ENCODE peak calls at places on chromosomes 5 and 9, in seven cellular contexts. One of them, this sample, is unnamed. For H3K4me1, the result is how much of the 10 kb centered on the place peaks cover.

GRCh38 chr5:2524620-2525019 is 226.9 kb downstream of the IRX2 start:
- DNase-seq in IMR-90: no peak
- DNase-seq in mesendoderm: no peak
- DNase-seq in mesenchymal stem cell: no peak
- DNase-seq in trophoblast cell: no peak
- DNase-seq in H9: no peak
- DNase-seq in H1: no peak
- DNase-seq in this sample: no peak

GRCh38 chr5:150434502-150434901 is 15.0 kb downstream of the RPS14 start:
- DNase-seq in IMR-90: peak
- DNase-seq in mesendoderm: peak
- DNase-seq in mesenchymal stem cell: peak
- DNase-seq in trophoblast cell: peak
- DNase-seq in H9: no peak
- DNase-seq in H1: no peak
- DNase-seq in this sample: no peak

GRCh38 chr5:116076496-116076895 is 8.3 kb upstream of the COMMD10 start:
- DNase-seq in IMR-90: no peak
- DNase-seq in mesendoderm: no peak
- DNase-seq in mesenchymal stem cell: no peak
- DNase-seq in trophoblast cell: no peak
- DNase-seq in H9: no peak
- DNase-seq in H1: no peak
- DNase-seq in this sample: no peak

GRCh38 chr9:35731415-35732184 is 395 bp downstream of the TLN1 start:
- DNase-seq in IMR-90: no peak
- DNase-seq in mesendoderm: no peak
- DNase-seq in mesenchymal stem cell: no peak
- DNase-seq in trophoblast cell: peak
- DNase-seq in H9: no peak
- DNase-seq in H1: no peak
- DNase-seq in this sample: peak

GRCh38 chr9:95584176-95584575 is 67.4 kb upstream of the PTCH1 start:
- DNase-seq in IMR-90: no peak
- DNase-seq in mesendoderm: no peak
- DNase-seq in mesenchymal stem cell: no peak
- DNase-seq in trophoblast cell: no peak
- DNase-seq in H9: no peak
- DNase-seq in H1: no peak
- DNase-seq in this sample: no peak

GRCh38 chr5:133846478-133847226 is 121.8 kb downstream of the C5orf15 start:
- DNase-seq in IMR-90: no peak
- DNase-seq in mesendoderm: no peak
- DNase-seq in mesenchymal stem cell: no peak
- DNase-seq in trophoblast cell: no peak
- DNase-seq in H9: no peak
- DNase-seq in H1: no peak
- DNase-seq in this sample: no peak

GRCh38 chr9:82031538-82032280 is 43.1 kb downstream of the SPATA31D1 start:
- DNase-seq in IMR-90: peak
- DNase-seq in mesendoderm: peak
- DNase-seq in mesenchymal stem cell: peak
- DNase-seq in trophoblast cell: peak
- DNase-seq in H9: no peak
- DNase-seq in H1: no peak
- DNase-seq in this sample: no peak

GRCh38 chr9:101848485-101848919 is 110.1 kb upstream of the GRIN3A start:
- DNase-seq in IMR-90: no peak
- DNase-seq in mesendoderm: no peak
- DNase-seq in mesenchymal stem cell: no peak
- DNase-seq in trophoblast cell: no peak
- DNase-seq in H9: no peak
- DNase-seq in H1: no peak
- DNase-seq in this sample: no peak

GRCh38 chr5:121144764-121145163 is 680.7 kb downstream of the PRR16 start:
- DNase-seq in IMR-90: peak
- DNase-seq in mesendoderm: peak
- DNase-seq in mesenchymal stem cell: peak
- DNase-seq in trophoblast cell: no peak
- DNase-seq in H9: no peak
- DNase-seq in H1: no peak
- DNase-seq in this sample: no peak

GRCh38 chr5:53291528-53291927 is 182.0 kb upstream of the MOCS2 start:
- DNase-seq in IMR-90: peak
- DNase-seq in mesendoderm: no peak
- DNase-seq in mesenchymal stem cell: peak
- DNase-seq in trophoblast cell: no peak
- DNase-seq in H9: no peak
- DNase-seq in H1: no peak
- DNase-seq in this sample: no peak

GRCh38 chr5:142881076-142881466 is 110.9 kb downstream of the ARHGAP26 start:
- DNase-seq in IMR-90: peak
- DNase-seq in mesendoderm: peak
- DNase-seq in mesenchymal stem cell: peak
- DNase-seq in trophoblast cell: peak
- DNase-seq in H9: peak
- DNase-seq in H1: no peak
- DNase-seq in this sample: peak

GRCh38 chr5:115888027-115888426 is 46.3 kb downstream of the AP3S1 start:
- DNase-seq in IMR-90: peak
- DNase-seq in mesendoderm: no peak
- DNase-seq in mesenchymal stem cell: no peak
- DNase-seq in trophoblast cell: no peak
- DNase-seq in H9: no peak
- DNase-seq in H1: no peak
- DNase-seq in this sample: no peak

GRCh38 chr9:97908736-97909135 is 13.6 kb downstream of the TRMO start:
- DNase-seq in IMR-90: no peak
- DNase-seq in mesendoderm: no peak
- DNase-seq in mesenchymal stem cell: no peak
- DNase-seq in trophoblast cell: no peak
- DNase-seq in H9: no peak
- DNase-seq in H1: no peak
- DNase-seq in this sample: no peak

GRCh38 chr5:179225387-179225786 is 119.9 kb downstream of the ADAMTS2 start:
- DNase-seq in IMR-90: no peak
- DNase-seq in mesendoderm: no peak
- DNase-seq in mesenchymal stem cell: no peak
- DNase-seq in trophoblast cell: no peak
- DNase-seq in H9: peak
- DNase-seq in H1: no peak
- DNase-seq in this sample: no peak

GRCh38 chr5:32916648-32917047 is 205.5 kb downstream of the NPR3 start:
- DNase-seq in IMR-90: peak
- DNase-seq in mesendoderm: peak
- DNase-seq in mesenchymal stem cell: peak
- DNase-seq in trophoblast cell: no peak
- DNase-seq in H9: peak
- DNase-seq in H1: peak
- DNase-seq in this sample: no peak

GRCh38 chr5:10708189-10708944 is 52.7 kb downstream of the DAP start:
- DNase-seq in IMR-90: no peak
- DNase-seq in mesendoderm: no peak
- DNase-seq in mesenchymal stem cell: no peak
- DNase-seq in trophoblast cell: no peak
- DNase-seq in H9: no peak
- DNase-seq in H1: no peak
- DNase-seq in this sample: no peak

GRCh38 chr9:35353731-35354365 is 136.1 kb upstream of the RUSC2 start:
- DNase-seq in IMR-90: peak
- DNase-seq in mesendoderm: no peak
- DNase-seq in mesenchymal stem cell: no peak
- DNase-seq in trophoblast cell: peak
- DNase-seq in H9: no peak
- DNase-seq in H1: no peak
- DNase-seq in this sample: no peak

GRCh38 chr9:37952731-37953130 is 48.8 kb upstream of the SLC25A51 start:
- DNase-seq in IMR-90: peak
- DNase-seq in mesendoderm: no peak
- DNase-seq in mesenchymal stem cell: peak
- DNase-seq in trophoblast cell: no peak
- DNase-seq in H9: no peak
- DNase-seq in H1: no peak
- DNase-seq in this sample: no peak

GRCh38 chr9:6877671-6878161 is 119.9 kb downstream of the KDM4C start:
- DNase-seq in IMR-90: peak
- DNase-seq in mesendoderm: peak
- DNase-seq in mesenchymal stem cell: peak
- DNase-seq in trophoblast cell: peak
- DNase-seq in H9: no peak
- DNase-seq in H1: no peak
- DNase-seq in this sample: no peak

DNA sequence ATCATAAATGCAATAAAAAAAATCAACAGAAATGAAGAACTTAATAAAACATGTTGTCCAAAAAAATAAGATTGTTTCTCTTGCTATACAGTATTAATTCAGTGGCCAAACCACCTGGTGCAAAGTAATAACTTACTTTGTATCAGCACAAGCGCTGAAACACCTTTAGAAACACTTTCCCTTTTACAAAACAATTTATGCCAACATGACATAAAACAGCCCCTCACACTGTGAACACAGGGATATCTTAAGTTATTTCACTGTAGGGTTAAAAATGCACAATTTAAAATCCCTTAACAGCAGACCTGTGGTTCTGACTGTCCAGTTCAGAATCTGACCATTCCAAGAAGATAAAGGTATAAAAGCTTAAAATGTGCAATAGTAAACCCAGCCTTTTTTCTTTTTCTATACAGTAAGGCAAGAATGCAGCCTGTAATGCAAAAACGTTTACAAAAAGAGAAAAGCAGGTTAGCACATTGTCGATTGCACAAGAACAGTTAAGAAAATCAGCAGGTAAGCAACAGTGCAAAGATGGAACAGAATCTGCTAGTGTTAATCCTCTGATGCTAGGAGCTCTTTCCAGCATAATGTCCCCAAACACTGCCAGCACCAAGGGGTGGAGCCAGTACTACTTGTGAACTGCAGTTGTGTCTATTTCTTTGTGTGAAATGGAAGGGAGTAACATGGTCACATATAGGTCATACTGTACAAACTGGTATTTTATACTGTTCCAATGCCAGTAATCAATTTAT is 21.6 kb downstream of the RAB14 start:
- DNase-seq in IMR-90: no peak
- DNase-seq in mesendoderm: no peak
- DNase-seq in mesenchymal stem cell: no peak
- DNase-seq in trophoblast cell: no peak
- DNase-seq in H9: no peak
- DNase-seq in H1: no peak
- DNase-seq in this sample: no peak
- H3K4me1 ChIP-seq in IMR-90: under half
- H3K4me1 ChIP-seq in mesendoderm: under half
- H3K4me1 ChIP-seq in mesenchymal stem cell: under half
- H3K4me1 ChIP-seq in trophoblast cell: under half
- H3K4me1 ChIP-seq in H9: under half
- H3K4me1 ChIP-seq in H1: under half
- H3K4me1 ChIP-seq in this sample: under half

DNA sequence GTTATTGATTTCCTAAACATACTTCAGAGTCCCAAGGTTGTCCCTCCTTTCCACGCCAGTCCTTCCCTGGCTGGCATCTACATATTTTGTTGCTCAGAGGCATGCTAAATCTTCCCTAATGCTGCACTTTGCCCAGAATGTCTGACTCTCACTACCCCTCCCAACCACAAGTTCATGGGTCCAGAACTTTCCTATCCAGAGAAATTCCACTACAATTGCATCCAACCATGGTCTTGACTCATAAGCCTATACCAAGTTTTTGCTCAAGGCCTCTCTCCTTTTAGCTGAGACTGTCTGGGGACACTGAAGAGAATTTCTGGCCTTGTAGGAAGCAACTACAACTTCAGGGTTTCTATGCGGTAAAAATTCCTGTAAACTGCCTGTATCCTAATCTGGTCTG is 206.3 kb downstream of the BNC2 start:
- DNase-seq in IMR-90: peak
- DNase-seq in mesendoderm: no peak
- DNase-seq in mesenchymal stem cell: no peak
- DNase-seq in trophoblast cell: no peak
- DNase-seq in H9: no peak
- DNase-seq in H1: no peak
- DNase-seq in this sample: no peak
- H2AK5ac ChIP-seq in IMR-90: no peak
- H2AK5ac ChIP-seq in mesendoderm: no peak
- H2AK5ac ChIP-seq in mesenchymal stem cell: no peak
- H2AK5ac ChIP-seq in trophoblast cell: no peak
- H2AK5ac ChIP-seq in H9: no peak
- H2AK5ac ChIP-seq in H1: no peak
- H2AK5ac ChIP-seq in this sample: no peak

GRCh38 chr5:160467555-160468418 is 46.1 kb downstream of the PTTG1 start:
- DNase-seq in IMR-90: peak
- DNase-seq in mesendoderm: no peak
- DNase-seq in mesenchymal stem cell: peak
- DNase-seq in trophoblast cell: peak
- DNase-seq in H9: peak
- DNase-seq in H1: no peak
- DNase-seq in this sample: no peak
- H3K4me1 ChIP-seq in IMR-90: under half
- H3K4me1 ChIP-seq in mesendoderm: under half
- H3K4me1 ChIP-seq in mesenchymal stem cell: under half
- H3K4me1 ChIP-seq in trophoblast cell: under half
- H3K4me1 ChIP-seq in H9: under half
- H3K4me1 ChIP-seq in H1: under half
- H3K4me1 ChIP-seq in this sample: under half

GRCh38 chr5:127791439-127791838 is 88.2 kb downstream of the CCDC192 start:
- DNase-seq in IMR-90: no peak
- DNase-seq in mesendoderm: no peak
- DNase-seq in mesenchymal stem cell: no peak
- DNase-seq in trophoblast cell: no peak
- DNase-seq in H9: no peak
- DNase-seq in H1: no peak
- DNase-seq in this sample: no peak

GRCh38 chr5:127793879-127794278 is 90.7 kb downstream of the CCDC192 start:
- DNase-seq in IMR-90: no peak
- DNase-seq in mesendoderm: no peak
- DNase-seq in mesenchymal stem cell: no peak
- DNase-seq in trophoblast cell: no peak
- DNase-seq in H9: no peak
- DNase-seq in H1: no peak
- DNase-seq in this sample: no peak

GRCh38 chr5:127793052-127793451 is 89.9 kb downstream of the CCDC192 start:
- DNase-seq in IMR-90: no peak
- DNase-seq in mesendoderm: no peak
- DNase-seq in mesenchymal stem cell: no peak
- DNase-seq in trophoblast cell: no peak
- DNase-seq in H9: no peak
- DNase-seq in H1: no peak
- DNase-seq in this sample: no peak

GRCh38 chr5:127799293-127799905 is 96.2 kb downstream of the CCDC192 start:
- DNase-seq in IMR-90: no peak
- DNase-seq in mesendoderm: peak
- DNase-seq in mesenchymal stem cell: no peak
- DNase-seq in trophoblast cell: no peak
- DNase-seq in H9: no peak
- DNase-seq in H1: no peak
- DNase-seq in this sample: no peak

DNA sequence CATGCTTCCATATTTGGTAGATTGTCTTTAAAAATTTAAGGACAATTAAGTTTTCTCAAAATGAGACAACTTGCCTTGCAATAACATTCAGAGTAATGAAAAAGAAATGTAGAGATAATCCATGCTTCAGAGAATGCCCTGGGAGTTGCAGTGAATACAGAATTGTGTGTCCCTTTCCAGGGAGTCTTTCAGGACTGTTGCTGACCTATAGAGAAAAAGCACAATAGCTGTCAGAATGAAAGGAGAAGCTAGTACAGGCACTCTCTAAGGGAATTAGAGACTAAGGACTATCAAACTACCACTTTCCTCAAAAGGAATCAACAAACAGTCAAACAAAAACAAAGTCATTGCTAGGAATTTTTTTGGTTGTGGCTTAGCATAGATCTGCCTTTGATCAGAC is 93.0 kb downstream of the CCDC192 start:
- DNase-seq in IMR-90: no peak
- DNase-seq in mesendoderm: no peak
- DNase-seq in mesenchymal stem cell: no peak
- DNase-seq in trophoblast cell: no peak
- DNase-seq in H9: no peak
- DNase-seq in H1: no peak
- DNase-seq in this sample: peak
- H2AK5ac ChIP-seq in IMR-90: no peak
- H2AK5ac ChIP-seq in mesendoderm: no peak
- H2AK5ac ChIP-seq in mesenchymal stem cell: no peak
- H2AK5ac ChIP-seq in trophoblast cell: no peak
- H2AK5ac ChIP-seq in H9: no peak
- H2AK5ac ChIP-seq in H1: no peak
- H2AK5ac ChIP-seq in this sample: no peak